ENCODE peak calls at places on chromosomes 6 and 20, in four cellular contexts. M is EL, W is activated gamma-delta T cell, L is DMS153. F is an unnamed sample.

GRCh38 chr6:101878554-101879276 is 485.2 kb downstream of the GRIK2 start:
- DNase-seq in M (no peak), W (no peak), L (no peak), F (no peak)

GRCh38 chr6:131807644-131808459 is at the start of gene ENPP1:
- DNase-seq in M (peak; percentile 83), W (peak; percentile 21), L (peak; percentile 37), F (peak; percentile 85)

GRCh38 chr6:106037060-106037459 is 49.1 kb upstream of the PRDM1 start:
- DNase-seq in M (peak; percentile 84), W (no peak), L (no peak), F (peak; percentile 87)

GRCh38 chr6:79810153-79810806 is 137.1 kb downstream of the ELOVL4 start:
- DNase-seq in M (no peak), W (no peak), L (peak; percentile 100), F (no peak)

GRCh38 chr6:169169941-169170582 is 83.6 kb downstream of the THBS2 start:
- DNase-seq in M (no peak), W (no peak), L (no peak), F (no peak)

GRCh38 chr6:113855500-113856010 is 1.6 kb upstream of the MARCKS start:
- DNase-seq in M (peak; percentile 59), W (no peak), L (peak; percentile 37), F (peak; percentile 61)

GRCh38 chr6:1407499-1407990 is 18.2 kb downstream of the FOXF2 start:
- DNase-seq in M (peak; percentile 39), W (no peak), L (no peak), F (peak; percentile 43)

GRCh38 chr6:157227202-157228166 is 95.8 kb downstream of the TMEM242 start:
- DNase-seq in M (no peak), W (no peak), L (no peak), F (peak; percentile 36)

GRCh38 chr20:59322101-59322500 is 21.7 kb downstream of the EDN3 start:
- DNase-seq in M (no peak), W (no peak), L (no peak), F (no peak)

GRCh38 chr6:166707045-166707444 is 80.0 kb upstream of the RPS6KA2 start:
- DNase-seq in M (peak; percentile 28), W (no peak), L (peak; percentile 40), F (peak; percentile 4)

GRCh38 chr20:20448891-20449290 is 81.0 kb downstream of the INSM1 start:
- DNase-seq in M (no peak), W (no peak), L (peak; percentile 81), F (no peak)

GRCh38 chr6:164690241-164690640 is 619.2 kb downstream of the C6orf118 start:
- DNase-seq in M (no peak), W (no peak), L (no peak), F (no peak)